ENCODE peak calls at places on chromosome 9, in five cellular contexts. N is GM12878, B is H1, R is K562, P is HepG2. Q is an unnamed sample.

GRCh38 chr9:121059998-121060636 is 10.0 kb upstream of the C5 start:
- DNase-seq in B (no peak), R (peak; percentile 28), P (peak; percentile 56), N (no peak), Q (peak; percentile 64)

GRCh38 chr9:124217839-124218437 is 39.8 kb upstream of the NEK6 start:
- DNase-seq in B (no peak), R (no peak), P (no peak), N (no peak), Q (no peak)

GRCh38 chr9:90555351-90556057 is 87.1 kb downstream of the DIRAS2 start:
- DNase-seq in B (no peak), N (no peak), P (peak; percentile 9), R (no peak), Q (no peak)

GRCh38 chr9:132989414-132989996 is 11.0 kb downstream of the GFI1B start:
- DNase-seq in R (no peak), P (no peak), B (no peak), N (no peak), Q (no peak)

GRCh38 chr9:83284766-83285165 is 221.8 kb upstream of the RASEF start:
- DNase-seq in N (no peak), B (no peak), R (no peak), P (no peak), Q (no peak)

GRCh38 chr9:124309665-124310064 is 51.9 kb downstream of the NEK6 start:
- DNase-seq in N (no peak), B (peak; percentile 56), R (no peak), P (peak; percentile 39), Q (peak; percentile 92)

GRCh38 chr9:119164716-119165115 is 204.5 kb downstream of the BRINP1 start:
- DNase-seq in B (no peak), N (no peak), P (no peak), R (no peak), Q (no peak)

GRCh38 chr9:88804289-88804596 is 187.0 kb upstream of the S1PR3 start:
- DNase-seq in N (no peak), B (no peak), R (no peak), P (no peak), Q (no peak)

GRCh38 chr9:127300886-127301447 is 36.4 kb downstream of the GARNL3 start:
- DNase-seq in R (no peak), N (no peak), P (no peak), B (no peak), Q (no peak)

GRCh38 chr9:127308559-127309429 is 44.2 kb downstream of the GARNL3 start:
- DNase-seq in B (no peak), N (no peak), P (peak; percentile 53), R (no peak), Q (no peak)

GRCh38 chr9:127307802-127308201 is 43.2 kb downstream of the GARNL3 start:
- DNase-seq in R (no peak), N (no peak), P (no peak), B (no peak), Q (no peak)

GRCh38 chr9:127305450-127306226 is 41.1 kb downstream of the GARNL3 start:
- DNase-seq in R (no peak), N (no peak), P (no peak), B (peak; percentile 10), Q (peak; percentile 16)

GRCh38 chr9:127303830-127304229 is 39.3 kb downstream of the GARNL3 start:
- DNase-seq in R (no peak), P (no peak), N (no peak), B (no peak), Q (no peak)
- H3K27ac ChIP-seq in R (no peak overlapping the region), P (no peak overlapping the region), N (no peak overlapping the region), B (no peak overlapping the region), Q (no peak overlapping the region)

DNA sequence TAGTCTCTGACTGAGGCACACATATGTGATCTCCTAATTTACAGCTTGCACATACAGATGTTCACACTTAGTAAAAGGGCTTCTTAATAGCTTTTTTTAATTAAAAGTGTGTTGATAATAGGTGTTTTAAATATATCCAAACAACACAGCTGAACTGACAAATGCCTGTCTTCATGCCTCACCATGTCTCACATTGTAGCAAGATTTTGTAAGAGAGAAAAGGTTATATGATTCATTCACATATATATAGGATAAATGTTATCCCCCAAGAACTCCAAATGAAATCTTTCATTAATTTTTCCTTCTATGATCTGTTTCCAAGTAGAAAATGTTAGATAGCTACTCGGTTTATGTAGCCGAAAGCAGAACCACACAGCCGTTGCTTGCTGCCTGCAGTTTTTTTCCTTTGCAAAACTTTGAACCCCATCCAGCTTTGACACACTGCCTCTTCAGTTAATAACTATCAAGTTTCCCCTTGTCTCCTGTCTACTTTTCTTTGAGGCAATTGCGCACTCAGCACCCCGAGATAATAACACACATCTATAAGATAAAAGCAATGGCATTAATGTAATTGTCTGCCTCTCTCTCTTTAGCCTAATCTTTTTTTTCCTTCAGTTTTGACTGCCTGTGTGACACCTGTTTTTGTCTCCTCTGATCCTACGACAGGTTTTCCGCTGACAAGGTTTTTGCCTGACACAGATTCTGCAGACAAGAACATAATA is 299.2 kb downstream of the BNC2 start:
- DNase-seq in P (no peak), R (no peak), N (no peak), B (no peak), Q (no peak)
- H3K4me3 ChIP-seq in P (no peak overlapping the region), R (no peak overlapping the region), N (no peak overlapping the region), B (no peak overlapping the region), Q (no peak overlapping the region)

GRCh38 chr9:80410106-80410505 is 838.3 kb downstream of the TLE4 start:
- DNase-seq in B (peak; percentile 64), R (no peak), P (no peak), N (no peak), Q (no peak)
- TF ChIP-seq SRF in B (no peak), R (no peak), P (no peak), N (no peak), Q (no peak)

GRCh38 chr9:111662851-111663823 is 1.7 kb downstream of the GNG10 start:
- DNase-seq in R (peak; percentile 33), P (no peak), N (no peak), B (peak; percentile 41), Q (no peak)

GRCh38 chr9:111661150-111661801 is at the start of gene GNG10:
- DNase-seq in R (peak; percentile 79), B (no peak), P (peak; percentile 23), N (no peak), Q (no peak)

GRCh38 chr9:111659706-111660105 is 1.7 kb upstream of the GNG10 start:
- DNase-seq in N (no peak), P (no peak), R (no peak), B (no peak), Q (no peak)

GRCh38 chr9:111658943-111659342 is 2.5 kb upstream of the GNG10 start:
- DNase-seq in R (no peak), P (no peak), B (no peak), N (no peak), Q (no peak)

DNA sequence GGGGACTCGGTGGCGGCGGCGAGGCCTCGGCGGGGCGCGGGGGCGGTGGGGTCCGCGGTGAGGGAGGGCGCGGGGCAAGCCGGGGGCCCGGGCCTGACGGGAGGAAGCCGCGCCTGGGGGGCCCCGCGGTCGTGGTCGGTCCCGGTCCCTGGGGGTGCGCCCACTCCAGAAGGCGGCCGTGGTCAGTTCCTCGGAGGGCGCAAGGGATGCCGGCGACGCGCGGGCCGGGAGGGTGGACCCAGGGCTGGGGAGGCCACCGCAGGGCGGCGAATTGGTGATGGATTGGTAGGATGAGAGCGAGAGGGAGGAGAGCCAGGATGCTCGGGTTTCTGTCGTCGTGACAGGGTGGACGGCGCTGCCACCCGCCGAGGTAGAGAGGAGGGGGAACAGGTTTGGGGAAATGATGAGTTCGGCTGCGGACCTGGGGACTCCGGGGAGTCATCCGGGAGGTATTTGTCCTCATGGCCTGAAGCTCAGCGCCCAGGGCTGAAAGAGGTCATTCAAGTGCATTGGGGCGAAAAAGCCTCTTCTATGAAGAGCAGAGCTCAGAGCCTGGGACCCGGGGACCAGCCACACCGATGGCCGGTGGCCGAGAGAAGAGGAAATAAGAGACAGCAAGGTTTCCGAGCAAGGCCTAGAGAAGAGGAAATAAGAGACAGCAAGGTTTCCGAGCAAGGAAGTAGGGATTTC is 542 bp downstream of the GNG10 start:
- DNase-seq in B (no peak), P (no peak), N (no peak), R (peak; percentile 64), Q (no peak)
- H3K27ac ChIP-seq in B (no peak overlapping the region), P (peak overlapping the region; percentile 39), N (peak overlapping the region; percentile 2), R (peak overlapping the region; percentile 49), Q (peak overlapping the region; percentile 55)

GRCh38 chr9:6566409-6567139 is 79.0 kb downstream of the GLDC start:
- DNase-seq in B (peak; percentile 2), R (no peak), N (no peak), P (no peak), Q (peak; percentile 95)
- H3K4me3 ChIP-seq in B (no peak overlapping the region), R (no peak overlapping the region), N (no peak overlapping the region), P (no peak overlapping the region), Q (peak overlapping the region; percentile 24)

GRCh38 chr9:14775917-14776316 is 53.4 kb upstream of the CER1 start:
- DNase-seq in R (no peak), P (no peak), N (no peak), B (no peak), Q (no peak)

GRCh38 chr9:14782652-14783051 is 60.1 kb upstream of the CER1 start:
- DNase-seq in R (no peak), B (no peak), P (no peak), N (no peak), Q (no peak)

GRCh38 chr9:14779566-14780022 is 57.1 kb upstream of the CER1 start:
- DNase-seq in P (no peak), N (no peak), B (no peak), R (no peak), Q (no peak)

GRCh38 chr9:14780251-14780650 is 57.7 kb upstream of the CER1 start:
- DNase-seq in N (no peak), R (no peak), P (no peak), B (no peak), Q (no peak)

DNA sequence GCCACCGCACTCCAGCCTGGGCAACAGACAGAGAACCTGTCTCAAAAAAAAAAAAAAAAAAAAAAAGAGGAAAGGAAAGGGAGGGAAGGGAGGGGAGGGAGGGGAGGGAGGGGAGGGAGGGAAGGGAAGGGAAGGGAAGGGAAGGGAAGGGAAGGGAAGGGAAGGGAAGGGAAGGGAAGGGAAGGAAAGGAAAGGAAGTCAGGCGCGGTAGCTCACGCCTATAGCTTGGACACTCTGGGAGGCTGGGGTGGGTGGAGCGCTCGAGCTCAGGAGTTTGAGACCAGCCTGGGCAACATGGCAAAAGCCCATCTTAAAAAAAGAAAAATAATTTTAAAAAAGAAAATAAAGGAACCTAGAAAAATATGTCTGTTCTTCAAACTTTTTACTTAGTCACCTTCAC is 56.0 kb upstream of the CER1 start:
- DNase-seq in B (no peak), R (no peak), N (no peak), P (no peak), Q (no peak)
- TF ChIP-seq SRF in B (no peak), R (no peak), N (no peak), P (no peak), Q (no peak)